ENCODE peak calls at places on chromosomes 5 and 9, in six cellular contexts. O is NCI-H82, I is Caki2, M is dorsolateral prefrontal cortex, S is type B pancreatic cell, U is AG09319. F is an unnamed sample.

GRCh38 chr5:77483662-77484061 is 8.5 kb downstream of the WDR41 start:
- DNase-seq in M (no peak), S (no peak), U (no peak), I (no peak), O (no peak), F (no peak)

GRCh38 chr5:114305402-114306207 is 56.3 kb upstream of the KCNN2 start:
- DNase-seq in I (peak; percentile 14), M (no peak), O (peak; percentile 28), U (peak; percentile 15), S (no peak), F (peak; percentile 72)

GRCh38 chr5:57576317-57576716 is 93.7 kb upstream of the ACTBL2 start:
- DNase-seq in S (no peak), I (no peak), U (no peak), O (no peak), M (no peak), F (no peak)

GRCh38 chr9:68781866-68782265 is 76.8 kb downstream of the PIP5K1B start:
- DNase-seq in O (no peak), U (no peak), S (no peak), I (no peak), M (no peak), F (no peak)

GRCh38 chr5:140568664-140569063 is 4.0 kb downstream of the SLC35A4 start:
- DNase-seq in M (no peak), O (no peak), U (no peak), S (peak; percentile 58), I (no peak), F (no peak)

GRCh38 chr5:95022967-95023695 is 261.8 kb downstream of the MCTP1 start:
- DNase-seq in S (no peak), O (no peak), I (peak; percentile 19), M (no peak), U (no peak), F (no peak)

GRCh38 chr9:84894859-84895258 is 225.3 kb downstream of the NTRK2 start:
- DNase-seq in S (no peak), M (no peak), I (no peak), U (no peak), O (no peak), F (no peak)

GRCh38 chr5:176658817-176659216 is 11.5 kb downstream of the TSPAN17 start:
- DNase-seq in S (no peak), O (no peak), I (peak; percentile 22), U (no peak), M (no peak), F (no peak)

GRCh38 chr9:98356326-98356725 is 100.9 kb upstream of the TBC1D2 start:
- DNase-seq in S (no peak), O (no peak), I (no peak), M (no peak), U (no peak), F (no peak)

GRCh38 chr5:5421149-5421960 is 1.1 kb upstream of the ICE1 start:
- DNase-seq in I (peak; percentile 33), M (no peak), U (no peak), S (no peak), O (peak; percentile 34), F (no peak)

GRCh38 chr5:159262472-159262858 is 625 bp upstream of the UBLCP1 start:
- DNase-seq in S (no peak), U (no peak), I (no peak), M (no peak), O (peak; percentile 47), F (no peak)

GRCh38 chr5:39024005-39024404 is 50.2 kb downstream of the RICTOR start:
- DNase-seq in M (peak; percentile 41), O (peak; percentile 32), U (no peak), S (no peak), I (no peak), F (no peak)

GRCh38 chr9:95506438-95506691 is 10.4 kb downstream of the PTCH1 start:
- DNase-seq in O (peak; percentile 69), S (no peak), U (no peak), M (no peak), I (peak; percentile 53), F (no peak)

GRCh38 chr5:30539004-30539634 is 654.4 kb upstream of the CDH6 start:
- DNase-seq in U (peak; percentile 3), M (no peak), S (no peak), I (no peak), O (no peak), F (no peak)

GRCh38 chr9:2469681-2470141 is 151.9 kb upstream of the VLDLR start:
- DNase-seq in O (peak; percentile 56), M (no peak), U (no peak), S (no peak), I (peak; percentile 23), F (peak; percentile 59)

GRCh38 chr9:95349109-95350038 is 31.9 kb upstream of the FANCC start:
- DNase-seq in M (no peak), S (no peak), I (no peak), U (no peak), O (no peak), F (no peak)

GRCh38 chr9:97774657-97775056 is 77.5 kb upstream of the XPA start:
- DNase-seq in I (no peak), M (no peak), O (no peak), U (no peak), S (no peak), F (no peak)

GRCh38 chr5:68149189-68149588 is 66.4 kb upstream of the PIK3R1 start:
- DNase-seq in O (no peak), M (no peak), U (no peak), I (no peak), S (no peak), F (no peak)

GRCh38 chr5:139863361-139863760 is 67.8 kb downstream of the PSD2 start:
- DNase-seq in I (no peak), O (no peak), M (peak; percentile 82), S (no peak), U (no peak), F (no peak)

GRCh38 chr9:121985792-121986494 is 107.2 kb downstream of the TTLL11 start:
- DNase-seq in S (no peak), U (peak; percentile 51), O (peak; percentile 5), M (peak; percentile 66), I (no peak), F (no peak)

GRCh38 chr5:93578179-93578812 is 2.7 kb downstream of the NR2F1-AS1 start:
- DNase-seq in I (no peak), U (no peak), O (peak; percentile 28), S (no peak), M (no peak), F (no peak)

GRCh38 chr9:111831371-111832108 is 36.8 kb upstream of the SHOC1 start:
- DNase-seq in U (no peak), O (no peak), M (no peak), I (no peak), S (no peak), F (no peak)

GRCh38 chr9:121483473-121484031 is 16.1 kb downstream of the GGTA1 start:
- DNase-seq in O (no peak), U (no peak), I (no peak), S (no peak), M (no peak), F (no peak)

GRCh38 chr5:2739360-2740050 is 12.0 kb downstream of the IRX2 start:
- DNase-seq in U (no peak), I (no peak), S (no peak), O (no peak), M (no peak), F (no peak)

GRCh38 chr5:98774192-98775046 is 956 bp downstream of the RGMB start:
- DNase-seq in S (peak; percentile 79), I (peak; percentile 68), M (peak; percentile 63), U (peak; percentile 38), O (peak; percentile 81), F (no peak)

GRCh38 chr9:13444272-13444608 is 164.7 kb upstream of the MPDZ start:
- DNase-seq in I (no peak), S (no peak), U (no peak), O (no peak), M (no peak), F (no peak)

GRCh38 chr5:54860321-54860720 is 125.1 kb downstream of the ESM1 start:
- DNase-seq in M (no peak), U (no peak), I (no peak), O (no peak), S (no peak), F (no peak)

GRCh38 chr5:140153905-140154304 is 21.1 kb upstream of the CYSTM1 start:
- DNase-seq in U (no peak), O (no peak), I (no peak), M (no peak), S (no peak), F (no peak)

GRCh38 chr9:86337469-86338107 is 16.6 kb downstream of the TUT7 start:
- DNase-seq in M (no peak), O (no peak), S (no peak), I (no peak), U (no peak), F (no peak)

GRCh38 chr5:33381243-33381642 is 59.5 kb upstream of the TARS1 start:
- DNase-seq in U (no peak), O (no peak), S (no peak), I (no peak), M (no peak), F (no peak)

GRCh38 chr9:101119206-101119819 is 90.8 kb downstream of the PLPPR1 start:
- DNase-seq in O (peak; percentile 93), M (peak; percentile 83), S (no peak), U (no peak), I (peak; percentile 18), F (no peak)

GRCh38 chr5:124932791-124933600 is 186.6 kb upstream of the ZNF608 start:
- DNase-seq in I (peak; percentile 65), U (peak; percentile 31), M (no peak), O (no peak), S (no peak), F (peak; percentile 78)

GRCh38 chr5:170626507-170627150 is 122.8 kb downstream of the KCNIP1 start:
- DNase-seq in S (no peak), I (no peak), O (peak; percentile 52), M (no peak), U (no peak), F (no peak)

GRCh38 chr5:54646285-54647101 is 128.9 kb downstream of the SNX18 start:
- DNase-seq in M (no peak), S (no peak), U (peak; percentile 54), O (peak; percentile 1), I (peak; percentile 79), F (no peak)

GRCh38 chr9:127803507-127804352 is 1.0 kb downstream of the FPGS start:
- DNase-seq in S (no peak), U (no peak), I (peak; percentile 25), M (no peak), O (no peak), F (no peak)

GRCh38 chr5:82405166-82405565 is 127.0 kb upstream of the RPS23 start:
- DNase-seq in S (no peak), I (peak; percentile 41), O (no peak), U (no peak), M (no peak), F (no peak)

GRCh38 chr9:26945591-26945990 is 1.5 kb downstream of the PLAA start:
- DNase-seq in S (no peak), I (no peak), O (peak; percentile 11), M (no peak), U (no peak), F (no peak)